ENCODE peak calls at places on chromosomes 11 and 22, in four cellular contexts. One of them, this sample, is unnamed.

GRCh38 chr11:65868076-65868667 is 4.4 kb downstream of the EFEMP2 start:
- DNase-seq in Peyer's patch: no peak
- DNase-seq in uterus: peak; percentile 42
- DNase-seq in sigmoid colon: peak; percentile 70
- DNase-seq in this sample: peak; percentile 47

GRCh38 chr11:61027141-61027840 is 55.8 kb downstream of the CD6 start:
- DNase-seq in Peyer's patch: no peak
- DNase-seq in uterus: no peak
- DNase-seq in sigmoid colon: peak; percentile 47
- DNase-seq in this sample: no peak

GRCh38 chr11:97770570-97770969 is 1250.2 kb upstream of the CNTN5 start:
- DNase-seq in Peyer's patch: no peak
- DNase-seq in uterus: no peak
- DNase-seq in sigmoid colon: no peak
- DNase-seq in this sample: no peak

GRCh38 chr11:57425565-57426438 is 1.1 kb downstream of the SLC43A3 start:
- DNase-seq in Peyer's patch: peak; percentile 53
- DNase-seq in uterus: peak; percentile 45
- DNase-seq in sigmoid colon: peak; percentile 94
- DNase-seq in this sample: peak; percentile 71

GRCh38 chr11:130499828-130500227 is 51.4 kb downstream of the ADAMTS15 start:
- DNase-seq in Peyer's patch: no peak
- DNase-seq in uterus: no peak
- DNase-seq in sigmoid colon: no peak
- DNase-seq in this sample: no peak

GRCh38 chr11:133118563-133119303 is 413.6 kb downstream of the OPCML start:
- DNase-seq in Peyer's patch: no peak
- DNase-seq in uterus: no peak
- DNase-seq in sigmoid colon: no peak
- DNase-seq in this sample: no peak

GRCh38 chr22:19811811-19812771 is 42.6 kb downstream of the GNB1L start:
- DNase-seq in Peyer's patch: no peak
- DNase-seq in uterus: no peak
- DNase-seq in sigmoid colon: peak; percentile 55
- DNase-seq in this sample: peak; percentile 11

GRCh38 chr11:62104816-62105610 is 18.8 kb upstream of the INCENP start:
- DNase-seq in Peyer's patch: no peak
- DNase-seq in uterus: peak; percentile 61
- DNase-seq in sigmoid colon: no peak
- DNase-seq in this sample: no peak

GRCh38 chr11:118434123-118434552 is 2.2 kb upstream of the KMT2A start:
- DNase-seq in Peyer's patch: no peak
- DNase-seq in uterus: no peak
- DNase-seq in sigmoid colon: no peak
- DNase-seq in this sample: no peak

GRCh38 chr11:74699615-74700396 is 31.4 kb downstream of the CHRDL2 start:
- DNase-seq in Peyer's patch: no peak
- DNase-seq in uterus: no peak
- DNase-seq in sigmoid colon: no peak
- DNase-seq in this sample: no peak

GRCh38 chr22:48483764-48484528 is 1343.7 kb downstream of the BRD1 start:
- DNase-seq in Peyer's patch: peak; percentile 37
- DNase-seq in uterus: peak; percentile 5
- DNase-seq in sigmoid colon: no peak
- DNase-seq in this sample: peak; percentile 38

GRCh38 chr11:102279641-102280170 is 37.6 kb upstream of the BIRC3 start:
- DNase-seq in Peyer's patch: no peak
- DNase-seq in uterus: peak; percentile 28
- DNase-seq in sigmoid colon: no peak
- DNase-seq in this sample: peak; percentile 52
- TF ChIP-seq CTCF in Peyer's patch: peak; percentile 61
- TF ChIP-seq CTCF in uterus: peak; percentile 44
- TF ChIP-seq CTCF in sigmoid colon: peak; percentile 38
- TF ChIP-seq CTCF in this sample: no peak

GRCh38 chr22:41094036-41094435 is 1.6 kb downstream of the EP300 start:
- DNase-seq in Peyer's patch: no peak
- DNase-seq in uterus: no peak
- DNase-seq in sigmoid colon: no peak
- DNase-seq in this sample: peak; percentile 58

GRCh38 chr22:41096841-41097240 is 4.4 kb downstream of the EP300 start:
- DNase-seq in Peyer's patch: no peak
- DNase-seq in uterus: no peak
- DNase-seq in sigmoid colon: no peak
- DNase-seq in this sample: no peak

GRCh38 chr22:41092847-41093371 is 517 bp downstream of the EP300 start:
- DNase-seq in Peyer's patch: no peak
- DNase-seq in uterus: peak; percentile 19
- DNase-seq in sigmoid colon: no peak
- DNase-seq in this sample: peak; percentile 44

GRCh38 chr22:41099036-41099435 is 6.6 kb downstream of the EP300 start:
- DNase-seq in Peyer's patch: no peak
- DNase-seq in uterus: no peak
- DNase-seq in sigmoid colon: no peak
- DNase-seq in this sample: no peak

GRCh38 chr22:41096391-41096790 is 4.0 kb downstream of the EP300 start:
- DNase-seq in Peyer's patch: no peak
- DNase-seq in uterus: no peak
- DNase-seq in sigmoid colon: no peak
- DNase-seq in this sample: no peak
- H3K4me3 ChIP-seq in Peyer's patch: no peak overlapping the region
- H3K4me3 ChIP-seq in uterus: no peak overlapping the region
- H3K4me3 ChIP-seq in sigmoid colon: no peak overlapping the region
- H3K4me3 ChIP-seq in this sample: no peak overlapping the region

GRCh38 chr22:32621656-32622003 is 147.0 kb downstream of the FBXO7 start:
- DNase-seq in Peyer's patch: no peak
- DNase-seq in uterus: no peak
- DNase-seq in sigmoid colon: no peak
- DNase-seq in this sample: no peak

GRCh38 chr22:32620992-32621391 is 146.4 kb downstream of the FBXO7 start:
- DNase-seq in Peyer's patch: no peak
- DNase-seq in uterus: no peak
- DNase-seq in sigmoid colon: peak; percentile 30
- DNase-seq in this sample: no peak

GRCh38 chr22:32623943-32624342 is 149.3 kb downstream of the FBXO7 start:
- DNase-seq in Peyer's patch: no peak
- DNase-seq in uterus: peak; percentile 85
- DNase-seq in sigmoid colon: peak; percentile 90
- DNase-seq in this sample: peak; percentile 43

GRCh38 chr22:32622762-32623147 is 148.1 kb downstream of the FBXO7 start:
- DNase-seq in Peyer's patch: no peak
- DNase-seq in uterus: no peak
- DNase-seq in sigmoid colon: no peak
- DNase-seq in this sample: no peak

DNA sequence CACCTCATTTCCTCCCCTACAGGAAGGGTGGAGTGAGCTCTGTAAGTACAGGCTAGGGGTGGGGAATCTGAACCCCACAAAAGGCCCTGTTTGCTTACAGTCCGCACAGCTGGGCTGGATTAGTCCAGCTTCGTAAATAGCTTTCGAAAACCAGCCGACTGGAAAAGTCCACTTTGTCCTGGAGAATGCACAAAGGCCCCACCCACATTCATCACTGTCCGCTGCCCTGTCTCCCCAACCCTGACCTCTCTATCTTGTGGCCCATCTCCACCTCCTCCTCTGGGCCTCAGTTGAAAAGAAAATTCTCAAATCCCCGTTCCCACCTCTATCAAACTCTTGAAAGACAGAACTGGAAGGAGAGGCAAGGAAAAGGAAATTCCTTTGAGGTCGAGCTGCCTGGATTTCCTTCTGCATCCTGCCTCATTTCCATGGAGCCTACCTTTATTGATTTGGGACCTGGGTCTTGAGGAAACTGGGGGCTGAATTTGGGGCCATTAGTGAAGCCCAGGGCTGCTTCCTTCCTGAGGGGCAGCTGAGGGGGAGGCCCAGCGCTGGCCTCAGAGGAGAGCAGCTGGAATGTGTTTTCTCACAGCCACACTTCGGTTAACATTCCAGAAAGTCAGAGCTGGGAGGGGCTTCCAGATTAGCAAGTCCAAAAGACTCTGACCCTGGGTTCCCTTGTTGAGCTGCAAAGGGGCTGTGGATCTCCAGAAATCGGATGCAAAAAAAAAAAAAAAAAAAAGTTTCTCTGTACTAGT is 147.6 kb downstream of the FBXO7 start:
- DNase-seq in Peyer's patch: no peak
- DNase-seq in uterus: peak; percentile 76
- DNase-seq in sigmoid colon: peak; percentile 89
- DNase-seq in this sample: peak; percentile 72
- TF ChIP-seq POLR2A in Peyer's patch: no peak
- TF ChIP-seq POLR2A in uterus: no peak
- TF ChIP-seq POLR2A in sigmoid colon: no peak
- TF ChIP-seq POLR2A in this sample: no peak

DNA sequence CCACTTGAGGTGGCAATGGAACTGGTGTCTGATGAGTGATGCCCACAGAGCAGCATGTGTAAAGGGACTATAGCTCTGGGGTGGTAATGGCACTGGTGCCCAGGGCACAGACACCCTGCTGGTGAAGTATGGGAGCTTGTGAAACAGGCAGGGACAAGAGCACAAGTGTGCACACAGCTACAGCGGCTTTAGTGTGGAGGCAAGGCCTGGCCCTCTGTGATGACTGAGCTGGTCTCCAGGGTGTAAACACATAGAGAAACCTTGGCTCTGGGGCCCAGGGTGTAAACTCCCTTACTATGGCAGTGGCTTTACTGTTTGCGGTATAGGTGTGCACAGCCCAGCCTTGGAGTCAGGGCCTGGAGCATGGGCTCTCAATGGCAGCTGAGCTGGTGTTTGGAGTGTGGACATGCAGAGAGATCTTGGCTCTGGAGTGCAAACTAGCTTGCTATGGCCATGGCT is 46.3 kb downstream of the BIRC2 start:
- DNase-seq in Peyer's patch: no peak
- DNase-seq in uterus: no peak
- DNase-seq in sigmoid colon: no peak
- DNase-seq in this sample: no peak
- TF ChIP-seq CTCF in Peyer's patch: no peak
- TF ChIP-seq CTCF in uterus: no peak
- TF ChIP-seq CTCF in sigmoid colon: no peak
- TF ChIP-seq CTCF in this sample: no peak

GRCh38 chr11:2269601-2270321 is 627 bp downstream of the ASCL2 start:
- DNase-seq in Peyer's patch: peak; percentile 79
- DNase-seq in uterus: no peak
- DNase-seq in sigmoid colon: no peak
- DNase-seq in this sample: peak; percentile 68
- H3K4me3 ChIP-seq in Peyer's patch: peak overlapping the region; percentile 64
- H3K4me3 ChIP-seq in uterus: peak overlapping the region; percentile 24
- H3K4me3 ChIP-seq in sigmoid colon: peak overlapping the region; percentile 48
- H3K4me3 ChIP-seq in this sample: peak overlapping the region; percentile 57

GRCh38 chr22:17638432-17639237 is at the start of gene BCL2L13:
- DNase-seq in Peyer's patch: peak; percentile 94
- DNase-seq in uterus: peak; percentile 92
- DNase-seq in sigmoid colon: peak; percentile 96
- DNase-seq in this sample: peak; percentile 95
- TF ChIP-seq POLR2A in Peyer's patch: peak; percentile 97
- TF ChIP-seq POLR2A in uterus: peak; percentile 96
- TF ChIP-seq POLR2A in sigmoid colon: peak; percentile 97
- TF ChIP-seq POLR2A in this sample: peak; percentile 88

DNA sequence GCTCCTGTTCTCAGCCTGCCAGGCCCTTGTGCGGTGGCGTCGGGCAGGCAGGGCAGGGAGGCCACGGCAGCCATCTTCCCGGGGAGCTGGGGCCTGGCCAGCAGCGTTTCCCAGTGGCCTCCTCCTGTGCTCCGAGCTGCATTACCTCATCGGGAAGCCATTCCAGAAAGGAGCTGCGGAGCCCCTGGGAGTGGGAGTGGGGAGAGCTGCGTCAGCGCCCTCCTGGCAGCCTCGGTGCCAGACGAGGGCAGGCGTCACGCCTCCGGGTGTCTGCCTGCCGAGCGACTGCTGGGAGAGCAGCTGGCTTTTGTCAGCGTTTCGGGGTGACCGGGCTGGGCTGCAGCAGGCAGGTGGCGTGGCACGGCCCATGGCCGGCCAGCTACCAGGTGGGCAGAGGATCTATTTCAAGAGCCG is 30.9 kb upstream of the WNT7B start:
- DNase-seq in Peyer's patch: peak; percentile 57
- DNase-seq in uterus: peak; percentile 93
- DNase-seq in sigmoid colon: peak; percentile 96
- DNase-seq in this sample: peak; percentile 88
- TF ChIP-seq CTCF in Peyer's patch: no peak
- TF ChIP-seq CTCF in uterus: peak; percentile 10
- TF ChIP-seq CTCF in sigmoid colon: no peak
- TF ChIP-seq CTCF in this sample: no peak

GRCh38 chr11:68028802-68029475 is 1.5 kb upstream of the NDUFS8 start:
- DNase-seq in Peyer's patch: no peak
- DNase-seq in uterus: no peak
- DNase-seq in sigmoid colon: no peak
- DNase-seq in this sample: no peak
- H3K4me3 ChIP-seq in Peyer's patch: no peak overlapping the region
- H3K4me3 ChIP-seq in uterus: no peak overlapping the region
- H3K4me3 ChIP-seq in sigmoid colon: no peak overlapping the region
- H3K4me3 ChIP-seq in this sample: no peak overlapping the region

GRCh38 chr11:134275534-134276395 is at the start of gene GLB1L3:
- DNase-seq in Peyer's patch: no peak
- DNase-seq in uterus: peak; percentile 51
- DNase-seq in sigmoid colon: no peak
- DNase-seq in this sample: peak; percentile 66
- TF ChIP-seq POLR2A in Peyer's patch: no peak
- TF ChIP-seq POLR2A in uterus: no peak
- TF ChIP-seq POLR2A in sigmoid colon: no peak
- TF ChIP-seq POLR2A in this sample: no peak

This sample was measured in testis.